ENCODE peak calls at places on chromosomes 3 and 15, in seven cellular contexts. C, T, L, R, Q, D and O are unnamed samples.

GRCh38 chr3:11306815-11307589 is 34.8 kb downstream of the ATG7 start:
- DNase-seq in C (no peak), T (peak; percentile 74), L (peak; percentile 29), R (no peak), Q (no peak), D (no peak), O (no peak)

GRCh38 chr3:133880886-133881455 is 14.7 kb downstream of the RAB6B start:
- DNase-seq in C (no peak), T (no peak), L (no peak), R (no peak), Q (no peak), D (no peak), O (no peak)

GRCh38 chr3:29441020-29441324 is 160.1 kb downstream of the RBMS3 start:
- DNase-seq in C (no peak), T (no peak), L (no peak), R (no peak), Q (no peak), D (no peak), O (no peak)

GRCh38 chr15:29471757-29472156 is 202.1 kb upstream of the NSMCE3 start:
- DNase-seq in C (no peak), T (no peak), L (no peak), R (no peak), Q (no peak), D (no peak), O (no peak)

GRCh38 chr15:52115598-52116427 is 3.2 kb upstream of the BCL2L10 start:
- DNase-seq in C (no peak), T (no peak), L (no peak), R (peak; percentile 12), Q (no peak), D (no peak), O (no peak)

GRCh38 chr3:120420855-120421570 is 29.8 kb downstream of the FSTL1 start:
- DNase-seq in C (no peak), T (no peak), L (no peak), R (no peak), Q (no peak), D (no peak), O (no peak)

GRCh38 chr3:20769430-20769829 is 583.4 kb upstream of the SGO1 start:
- DNase-seq in C (no peak), T (no peak), L (no peak), R (no peak), Q (no peak), D (no peak), O (no peak)

GRCh38 chr3:14273886-14274517 is 95.4 kb downstream of the LSM3 start:
- DNase-seq in C (no peak), T (peak; percentile 47), L (no peak), R (peak; percentile 30), Q (no peak), D (no peak), O (no peak)

GRCh38 chr15:66815322-66815721 is 113.3 kb downstream of the SMAD6 start:
- DNase-seq in C (no peak), T (peak; percentile 71), L (no peak), R (no peak), Q (peak; percentile 57), D (peak; percentile 91), O (no peak)

GRCh38 chr3:188901671-188902331 is 270.0 kb upstream of the TPRG1 start:
- DNase-seq in C (no peak), T (peak; percentile 28), L (no peak), R (no peak), Q (no peak), D (no peak), O (no peak)